ENCODE peak calls at places on chromosomes 11 and 22, in five cellular contexts. R is stimulated activated CD4-positive, alpha-beta T cell treated with anti-CD3 and anti-CD28 coated beads, Interleukin-1b, Interleukin-23, amount 100 ng/mL, for 24 hours; D is mesendoderm; K is activated CD8-positive, alpha-beta memory T cell treated with anti-CD3 and anti-CD28 coated beads for 1 hour; P is Caki2. J is an unnamed sample.

GRCh38 chr11:3077846-3078440 is 20.7 kb upstream of the CARS1 start:
- DNase-seq in R (no peak), K (no peak), P (no peak), D (no peak), J (no peak)

GRCh38 chr11:12539570-12539969 is 134.7 kb upstream of the TEAD1 start:
- DNase-seq in R (no peak), K (no peak), P (no peak), D (no peak), J (no peak)

GRCh38 chr11:61482513-61482912 is 26.0 kb upstream of the LRRC10B start:
- DNase-seq in K (no peak), P (no peak), R (peak; percentile 9), D (peak; percentile 81), J (peak; percentile 95)

GRCh38 chr22:38867124-38867455 is 4.9 kb downstream of the CBX6 start:
- DNase-seq in P (no peak), R (no peak), D (no peak), K (no peak), J (no peak)

GRCh38 chr11:70111269-70112016 is 33.3 kb downstream of the ANO1 start:
- DNase-seq in D (peak; percentile 81), P (peak; percentile 49), K (no peak), R (no peak), J (peak; percentile 77)

GRCh38 chr22:37416806-37417205 is 10.5 kb downstream of the ELFN2 start:
- DNase-seq in D (no peak), K (no peak), P (peak; percentile 18), R (no peak), J (peak; percentile 65)

GRCh38 chr11:90250970-90251369 is 28.1 kb upstream of the CHORDC1 start:
- DNase-seq in K (no peak), D (no peak), R (no peak), P (no peak), J (no peak)

GRCh38 chr11:11454671-11455223 is 101.7 kb upstream of the CSNK2A3 start:
- DNase-seq in D (peak; percentile 69), P (no peak), R (no peak), K (no peak), J (peak; percentile 64)

GRCh38 chr11:27777013-27777412 is 76.8 kb upstream of the BDNF start:
- DNase-seq in R (no peak), P (no peak), D (no peak), K (no peak), J (no peak)